ENCODE peak calls at places on chromosomes 7 and 10, in ten cellular contexts. I, G, W, K, B, X, E, F, Q and A are unnamed samples.
A peak's percentile ranks its signal among the peaks of the same experiment; 100 is the strongest.

GRCh38 chr10:127600479-127600878 is 51.4 kb downstream of the NPS start:
- DNase-seq in I (no peak), G (no peak), W (no peak), K (no peak), B (no peak), X (no peak), E (no peak), F (no peak), Q (no peak), A (no peak)

GRCh38 chr10:62650411-62650810 is 154.1 kb upstream of the ADO start:
- DNase-seq in I (no peak), G (no peak), W (no peak), K (no peak), B (no peak), X (no peak), E (no peak), F (no peak), Q (no peak), A (no peak)

GRCh38 chr7:17530249-17530648 is 231.8 kb downstream of the AHR start:
- DNase-seq in I (no peak), G (no peak), W (no peak), K (peak; percentile 58), B (no peak), X (no peak), E (no peak), F (no peak), Q (no peak), A (no peak)

GRCh38 chr7:24134535-24134934 is 149.5 kb upstream of the NPY start:
- DNase-seq in I (no peak), G (no peak), W (no peak), K (no peak), B (no peak), X (no peak), E (no peak), F (no peak), Q (no peak), A (no peak)

GRCh38 chr10:32054087-32054486 is 2.1 kb downstream of the KIF5B start:
- DNase-seq in I (no peak), G (peak; percentile 32), W (no peak), K (peak; percentile 74), B (no peak), X (peak; percentile 75), E (no peak), F (no peak), Q (no peak), A (no peak)

GRCh38 chr7:30907527-30908267 is 4.0 kb upstream of the AQP1 start:
- DNase-seq in I (no peak), G (no peak), W (no peak), K (no peak), B (no peak), X (no peak), E (no peak), F (no peak), Q (no peak), A (no peak)

GRCh38 chr10:110610308-110610774 is 33.8 kb upstream of the RBM20 start:
- DNase-seq in I (no peak), G (peak; percentile 45), W (no peak), K (peak; percentile 74), B (peak; percentile 63), X (no peak), E (no peak), F (peak; percentile 49), Q (no peak), A (no peak)

GRCh38 chr10:47256753-47257336 is 43.2 kb upstream of the GDF10 start:
- DNase-seq in I (no peak), G (peak; percentile 1), W (no peak), K (no peak), B (no peak), X (peak; percentile 45), E (no peak), F (no peak), Q (no peak), A (no peak)

GRCh38 chr7:82617156-82617555 is 173.6 kb upstream of the CACNA2D1 start:
- DNase-seq in I (no peak), G (no peak), W (no peak), K (no peak), B (no peak), X (no peak), E (no peak), F (no peak), Q (no peak), A (no peak)

GRCh38 chr7:8436965-8437364 is 3.6 kb downstream of the NXPH1 start:
- DNase-seq in I (no peak), G (peak; percentile 57), W (no peak), K (no peak), B (peak; percentile 16), X (no peak), E (no peak), F (peak; percentile 50), Q (no peak), A (no peak)

DNA sequence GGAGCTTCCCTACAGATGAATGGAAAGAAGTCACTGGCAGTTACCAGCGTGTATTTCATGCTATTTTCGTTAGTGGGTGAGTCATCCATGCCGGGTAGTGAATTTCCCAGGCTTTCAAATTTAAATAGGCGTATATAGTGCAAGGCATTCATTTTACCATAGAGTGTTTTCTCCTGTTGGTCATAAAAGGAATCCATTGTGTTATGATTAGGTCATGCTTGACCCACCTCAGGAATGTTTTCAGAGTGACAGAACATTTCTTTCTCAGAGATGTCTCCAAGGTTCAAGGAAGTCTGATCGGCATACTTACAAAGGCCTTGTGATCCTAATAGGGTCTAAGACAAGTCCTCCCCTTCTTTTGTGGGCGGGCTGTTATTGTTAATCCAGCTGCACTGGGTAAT is 110.7 kb downstream of the AKR1D1 start:
- DNase-seq in I (no peak), G (no peak), W (no peak), K (peak; percentile 30), B (no peak), X (no peak), E (no peak), F (no peak), Q (no peak), A (no peak)
- H3K9me3 ChIP-seq in I (peaks cover 12% of the 10 kb centered on the region), G (peaks cover 8% of the 10 kb centered on the region), W (peaks cover 7% of the 10 kb centered on the region), K (peaks cover 9% of the 10 kb centered on the region), B (no peaks in the 10 kb centered on the region), X (peaks cover 7% of the 10 kb centered on the region), E (peaks cover 11% of the 10 kb centered on the region), F (no peaks in the 10 kb centered on the region), Q (no peaks in the 10 kb centered on the region), A (no peaks in the 10 kb centered on the region)

GRCh38 chr10:1345368-1345767 is 289.2 kb downstream of the WDR37 start:
- DNase-seq in I (no peak), G (no peak), W (no peak), K (no peak), B (no peak), X (no peak), E (no peak), F (no peak), Q (no peak), A (no peak)
- H3K9me3 ChIP-seq in I (no peaks in the 10 kb centered on the region), G (no peaks in the 10 kb centered on the region), W (no peaks in the 10 kb centered on the region), K (no peaks in the 10 kb centered on the region), B (no peaks in the 10 kb centered on the region), X (no peaks in the 10 kb centered on the region), E (no peaks in the 10 kb centered on the region), F (no peaks in the 10 kb centered on the region), Q (no peaks in the 10 kb centered on the region), A (no peaks in the 10 kb centered on the region)

DNA sequence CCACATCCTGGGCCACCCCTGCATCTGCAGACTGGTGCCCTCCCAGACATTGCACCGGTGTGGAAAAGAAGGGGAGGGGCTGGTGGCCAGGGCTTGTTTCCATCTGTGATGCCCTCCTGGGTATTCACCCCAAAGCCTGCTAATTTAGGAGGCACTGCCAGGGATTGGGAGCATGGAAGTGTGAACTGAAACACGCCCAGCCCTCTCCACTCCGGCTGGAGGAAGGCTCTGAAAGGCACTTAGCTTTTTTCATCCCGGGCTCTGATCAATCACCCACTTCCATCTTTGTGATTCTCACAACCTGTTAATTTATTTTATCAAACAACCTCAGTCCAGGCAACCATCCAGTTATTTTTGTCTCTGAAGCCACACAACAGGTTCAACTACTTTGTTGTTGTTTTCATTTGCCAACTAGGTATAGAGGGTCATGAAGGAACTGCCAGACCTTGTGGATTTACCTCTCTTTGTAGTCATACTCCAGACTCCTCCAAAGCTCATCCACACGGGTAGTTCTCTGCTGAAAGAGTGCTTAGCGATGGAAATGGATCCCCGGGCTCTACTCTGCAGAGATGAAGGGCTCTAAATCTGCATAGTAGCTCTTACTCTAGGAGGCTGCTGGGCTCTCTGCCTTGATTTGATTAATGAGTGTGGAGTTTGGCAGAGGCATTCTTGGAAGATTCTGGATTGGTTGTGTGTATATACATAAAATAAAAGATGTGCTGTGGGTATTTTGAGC is 21.0 kb upstream of the CPXM2 start:
- DNase-seq in I (no peak), G (no peak), W (no peak), K (no peak), B (no peak), X (no peak), E (no peak), F (no peak), Q (no peak), A (no peak)
- H3K9me3 ChIP-seq in I (no peaks in the 10 kb centered on the region), G (no peaks in the 10 kb centered on the region), W (no peaks in the 10 kb centered on the region), K (peaks cover 3% of the 10 kb centered on the region), B (no peaks in the 10 kb centered on the region), X (no peaks in the 10 kb centered on the region), E (no peaks in the 10 kb centered on the region), F (no peaks in the 10 kb centered on the region), Q (no peaks in the 10 kb centered on the region), A (no peaks in the 10 kb centered on the region)

GRCh38 chr7:157855016-157855415 is 518.2 kb downstream of the DNAJB6 start:
- DNase-seq in I (no peak), G (no peak), W (peak; percentile 69), K (no peak), B (no peak), X (no peak), E (no peak), F (no peak), Q (no peak), A (no peak)

GRCh38 chr7:157853789-157854065 is 516.9 kb downstream of the DNAJB6 start:
- DNase-seq in I (no peak), G (no peak), W (no peak), K (no peak), B (no peak), X (no peak), E (no peak), F (no peak), Q (no peak), A (no peak)

GRCh38 chr7:157851501-157852067 is 514.8 kb downstream of the DNAJB6 start:
- DNase-seq in I (peak; percentile 78), G (peak; percentile 49), W (peak; percentile 76), K (no peak), B (peak; percentile 69), X (peak; percentile 76), E (peak; percentile 89), F (peak; percentile 8), Q (no peak), A (peak; percentile 38)

GRCh38 chr7:157854066-157854891 is 517.5 kb downstream of the DNAJB6 start:
- DNase-seq in I (peak; percentile 80), G (peak; percentile 55), W (peak; percentile 73), K (no peak), B (no peak), X (peak; percentile 82), E (peak; percentile 92), F (no peak), Q (no peak), A (no peak)

DNA sequence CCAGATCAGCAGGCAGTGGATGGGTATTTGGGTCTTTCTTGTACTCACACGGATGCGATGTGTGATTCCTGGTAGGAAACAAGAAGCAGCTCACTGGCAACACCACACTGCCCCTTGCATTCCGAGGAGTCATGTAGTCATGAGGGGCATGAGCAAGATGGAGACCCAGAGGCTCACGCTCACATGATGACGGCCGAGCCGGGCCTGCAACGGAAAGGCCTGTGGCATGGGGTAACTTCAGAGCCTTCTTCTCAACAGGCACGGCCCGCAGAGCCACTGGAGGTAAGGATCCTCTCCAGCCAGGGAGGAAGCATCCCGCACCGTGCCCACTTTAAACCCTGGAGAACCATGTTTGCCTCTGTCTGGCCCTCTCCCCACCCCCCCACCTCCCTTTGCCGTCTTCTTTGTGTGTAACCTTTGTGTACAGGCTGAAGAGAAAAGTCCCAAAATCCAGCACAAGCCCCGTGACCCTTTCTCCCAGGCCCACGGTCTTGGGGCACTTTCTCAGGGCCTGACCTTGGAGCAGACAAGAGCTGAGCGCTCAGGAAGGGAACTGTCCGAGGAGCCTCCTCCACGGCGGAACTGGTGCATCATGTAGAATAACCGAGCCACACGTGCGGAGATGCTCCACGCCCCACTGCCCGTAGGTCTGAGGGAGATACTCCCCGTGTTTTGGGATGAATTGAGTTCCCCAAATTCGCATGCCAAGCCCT is 516.4 kb downstream of the DNAJB6 start:
- DNase-seq in I (no peak), G (no peak), W (peak; percentile 71), K (no peak), B (no peak), X (no peak), E (no peak), F (no peak), Q (no peak), A (no peak)
- H3K9me3 ChIP-seq in I (no peaks in the 10 kb centered on the region), G (no peaks in the 10 kb centered on the region), W (no peaks in the 10 kb centered on the region), K (peaks cover 2% of the 10 kb centered on the region), B (no peaks in the 10 kb centered on the region), X (no peaks in the 10 kb centered on the region), E (no peaks in the 10 kb centered on the region), F (no peaks in the 10 kb centered on the region), Q (no peaks in the 10 kb centered on the region), A (no peaks in the 10 kb centered on the region)